ENCODE peak calls at places on chromosomes 4 and X, in nine cellular contexts. S is ovary, I is cardiac muscle cell, L is upper lobe of left lung, U is right lobe of liver, Q is IMR-90, K is upper lobe of right lung, Z is colonic mucosa, A is lung. R is an unnamed sample.

GRCh38 chr4:55157559-55158277 is 32.3 kb upstream of the KDR start:
- DNase-seq in K (no peak), Q (no peak), S (no peak), Z (no peak), A (no peak), L (peak; percentile 75), I (no peak), U (no peak), R (no peak)

GRCh38 chr4:56480691-56481090 is 13.3 kb downstream of the SRP72 start:
- DNase-seq in I (no peak), U (no peak), A (no peak), S (no peak), K (no peak), Z (no peak), Q (no peak), L (no peak), R (no peak)

GRCh38 chrX:10014462-10015373 is 47.6 kb downstream of the CLDN34 start:
- DNase-seq in K (peak; percentile 95), Z (peak; percentile 82), S (peak; percentile 91), L (peak; percentile 97), I (peak; percentile 78), U (peak; percentile 93), A (peak; percentile 90), Q (peak; percentile 84), R (peak; percentile 71)

GRCh38 chrX:73829890-73830466 is 267.0 kb downstream of the CHIC1 start:
- DNase-seq in A (no peak), I (no peak), S (no peak), Z (no peak), L (no peak), K (no peak), U (no peak), Q (no peak), R (no peak)

GRCh38 chrX:20913760-20914159 is 460.5 kb upstream of the CNKSR2 start:
- DNase-seq in S (no peak), Q (no peak), A (no peak), U (no peak), L (no peak), Z (no peak), I (peak; percentile 65), K (no peak), R (no peak)

GRCh38 chr4:73603307-73603710 is 16.9 kb downstream of the RASSF6 start:
- DNase-seq in Z (peak; percentile 74), K (no peak), Q (peak; percentile 86), S (no peak), L (no peak), U (no peak), I (no peak), A (no peak), R (no peak)

GRCh38 chr4:183588169-183588675 is 70.8 kb downstream of the RWDD4 start:
- DNase-seq in L (no peak), I (peak; percentile 50), A (no peak), U (no peak), S (no peak), K (no peak), Z (no peak), Q (peak; percentile 51), R (no peak)

GRCh38 chrX:145502670-145503069 is 255.4 kb downstream of the SPANXN1 start:
- DNase-seq in K (no peak), Z (no peak), I (no peak), S (no peak), U (no peak), L (no peak), Q (no peak), A (no peak), R (no peak)

GRCh38 chrX:103343105-103343504 is 13.1 kb downstream of the TCEAL7 start:
- DNase-seq in Q (peak; percentile 55), I (peak; percentile 69), U (no peak), A (no peak), K (no peak), Z (peak; percentile 45), L (no peak), S (peak; percentile 60), R (peak; percentile 17)

GRCh38 chrX:153925739-153926593 is at the start of gene ARHGAP4:
- DNase-seq in A (no peak), Q (no peak), U (no peak), K (peak; percentile 71), I (no peak), S (no peak), L (peak; percentile 88), Z (no peak), R (no peak)

GRCh38 chr4:8503801-8504200 is 63.2 kb downstream of the TRMT44 start:
- DNase-seq in A (no peak), L (no peak), U (no peak), Z (no peak), K (no peak), I (no peak), S (no peak), Q (no peak), R (no peak)

GRCh38 chr4:16843831-16844508 is 54.5 kb downstream of the LDB2 start:
- DNase-seq in Z (no peak), S (no peak), L (no peak), U (no peak), A (no peak), Q (peak; percentile 95), I (no peak), K (no peak), R (no peak)

DNA sequence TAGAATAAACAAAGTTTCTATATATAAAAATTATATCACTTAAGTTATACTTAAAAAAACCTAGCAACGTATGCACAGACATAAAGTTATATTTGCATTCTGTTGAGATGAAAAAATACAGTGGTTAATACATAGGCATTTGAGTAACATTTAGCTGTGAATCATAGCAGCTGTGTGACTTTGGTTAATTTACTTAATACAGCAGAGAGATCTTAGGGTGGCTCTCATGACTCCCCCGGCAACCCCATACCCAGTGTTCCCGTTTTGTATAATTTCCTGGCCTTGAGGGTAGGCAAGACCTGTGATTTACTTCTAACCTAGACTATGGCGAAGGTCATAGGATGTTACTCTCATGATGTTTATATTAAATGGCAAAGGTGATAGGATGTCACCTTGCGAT is 504.8 kb downstream of the INPP4B start:
- DNase-seq in K (no peak), S (no peak), Z (no peak), I (no peak), Q (no peak), L (no peak), U (no peak), A (no peak), R (no peak)
- H3K4me1 ChIP-seq in K (no peaks in the 10 kb centered on the region), S (no peaks in the 10 kb centered on the region), Z (no peaks in the 10 kb centered on the region), I (no peaks in the 10 kb centered on the region), Q (no peaks in the 10 kb centered on the region), L (peaks cover 3% of the 10 kb centered on the region), U (no peaks in the 10 kb centered on the region), A (peaks cover 3% of the 10 kb centered on the region), R (no peaks in the 10 kb centered on the region)

DNA sequence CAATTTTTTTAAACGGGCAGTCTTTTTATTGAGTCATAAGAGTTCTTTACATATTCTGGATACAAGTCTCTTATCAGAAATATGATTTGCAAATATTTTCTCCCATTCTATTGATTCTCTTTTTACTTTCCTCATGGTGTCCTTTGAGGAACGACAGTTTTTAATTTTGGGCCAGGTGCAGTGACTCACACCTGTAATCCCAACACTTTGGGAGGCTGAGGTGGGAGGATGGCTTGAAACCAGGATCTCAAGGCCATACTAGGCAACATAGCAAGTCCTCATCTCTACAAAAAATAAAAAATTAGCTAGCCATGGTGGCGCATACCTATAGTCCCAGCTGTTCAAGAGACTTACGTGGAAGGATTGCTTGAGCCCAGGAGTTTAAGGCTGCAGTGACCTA is 66.1 kb upstream of the RGN start:
- DNase-seq in Q (no peak), I (no peak), K (no peak), Z (no peak), L (no peak), S (no peak), U (no peak), A (no peak), R (no peak)
- H3K4me1 ChIP-seq in Q (no peaks in the 10 kb centered on the region), I (no peaks in the 10 kb centered on the region), K (no peaks in the 10 kb centered on the region), Z (no peaks in the 10 kb centered on the region), L (no peaks in the 10 kb centered on the region), S (no peaks in the 10 kb centered on the region), U (no peaks in the 10 kb centered on the region), A (no peaks in the 10 kb centered on the region), R (no peaks in the 10 kb centered on the region)

GRCh38 chrX:12950851-12951589 is 23.9 kb upstream of the TMSB4X start:
- DNase-seq in A (no peak), Z (peak; percentile 52), I (peak; percentile 55), S (no peak), L (no peak), Q (no peak), U (no peak), K (peak; percentile 69), R (no peak)
- H3K4me1 ChIP-seq in A (no peaks in the 10 kb centered on the region), Z (peaks cover 3% of the 10 kb centered on the region), I (no peaks in the 10 kb centered on the region), S (peaks cover 8% of the 10 kb centered on the region), L (peaks cover 43% of the 10 kb centered on the region), Q (peaks cover 18% of the 10 kb centered on the region), U (no peaks in the 10 kb centered on the region), K (peaks cover 29% of the 10 kb centered on the region), R (peaks cover 28% of the 10 kb centered on the region)

GRCh38 chr4:143382539-143382938 is 45.9 kb downstream of the GAB1 start:
- DNase-seq in I (no peak), U (no peak), Z (no peak), A (no peak), S (no peak), Q (peak; percentile 53), K (no peak), L (no peak), R (no peak)

GRCh38 chr4:143377635-143378099 is 41.0 kb downstream of the GAB1 start:
- DNase-seq in K (no peak), S (no peak), Z (no peak), U (no peak), A (no peak), I (no peak), L (no peak), Q (no peak), R (no peak)

GRCh38 chr4:143381171-143382118 is 44.8 kb downstream of the GAB1 start:
- DNase-seq in Q (peak; percentile 93), A (peak; percentile 61), S (peak; percentile 86), U (no peak), L (no peak), Z (peak; percentile 80), I (peak; percentile 63), K (no peak), R (peak; percentile 73)

GRCh38 chr4:143384381-143384994 is 47.8 kb downstream of the GAB1 start:
- DNase-seq in Q (peak; percentile 47), Z (no peak), L (no peak), U (no peak), I (no peak), S (no peak), A (peak; percentile 47), K (no peak), R (no peak)

DNA sequence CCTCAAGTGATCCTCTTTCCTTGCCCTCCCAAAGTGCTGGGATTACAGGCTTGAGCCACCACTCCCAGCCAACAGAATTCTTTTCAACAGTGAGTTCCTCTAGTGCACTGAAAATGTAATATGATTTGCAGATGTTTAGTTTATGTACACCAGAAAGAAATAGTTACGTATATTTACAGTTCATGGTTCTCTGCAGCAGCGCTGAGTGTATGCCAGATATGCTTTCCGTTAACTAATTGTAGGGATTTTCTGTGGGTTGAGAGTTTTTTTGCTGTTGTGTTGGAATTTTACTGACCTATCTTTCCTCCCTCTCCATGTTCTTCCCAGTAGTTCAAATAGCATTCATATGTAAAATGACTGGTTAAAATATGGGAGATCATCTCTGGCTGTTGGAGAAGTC is 44.0 kb downstream of the GAB1 start:
- DNase-seq in U (no peak), S (no peak), A (no peak), L (no peak), Z (no peak), I (no peak), Q (peak; percentile 74), K (no peak), R (no peak)
- H3K4me1 ChIP-seq in U (no peaks in the 10 kb centered on the region), S (peaks cover 28% of the 10 kb centered on the region), A (peaks cover 46% of the 10 kb centered on the region), L (peaks cover 60% of the 10 kb centered on the region), Z (peaks cover 3% of the 10 kb centered on the region), I (peaks cover 70% of the 10 kb centered on the region), Q (peaks cover 15% of the 10 kb centered on the region), K (peaks cover 90% of the 10 kb centered on the region), R (peaks cover 67% of the 10 kb centered on the region)

GRCh38 chr4:120929847-120930246 is 7.3 kb upstream of the PRDM5 start:
- DNase-seq in I (no peak), U (no peak), K (no peak), Z (no peak), Q (no peak), L (no peak), S (no peak), A (no peak), R (no peak)
- H3K4me1 ChIP-seq in I (no peaks in the 10 kb centered on the region), U (no peaks in the 10 kb centered on the region), K (no peaks in the 10 kb centered on the region), Z (no peaks in the 10 kb centered on the region), Q (no peaks in the 10 kb centered on the region), L (no peaks in the 10 kb centered on the region), S (no peaks in the 10 kb centered on the region), A (no peaks in the 10 kb centered on the region), R (no peaks in the 10 kb centered on the region)